ENCODE peak calls at places on chromosomes 7 and 10, in seven cellular contexts. S, P, K, R, Y, M and F are unnamed samples.

GRCh38 chr10:132560248-132560731 is 22.7 kb downstream of the INPP5A start:
- DNase-seq in P (peak; percentile 80), R (no peak), S (peak; percentile 73), M (no peak), K (peak; percentile 29), Y (peak; percentile 26), F (no peak)

GRCh38 chr10:34689053-34689452 is 126.0 kb downstream of the PARD3 start:
- DNase-seq in S (no peak), R (no peak), K (peak; percentile 71), M (no peak), Y (peak; percentile 70), P (no peak), F (no peak)

GRCh38 chr7:129989466-129989865 is 36.7 kb upstream of the UBE2H start:
- DNase-seq in R (peak; percentile 77), S (no peak), P (no peak), Y (no peak), M (no peak), K (no peak), F (no peak)

GRCh38 chr7:34208878-34209621 is 303.7 kb downstream of the BMPER start:
- DNase-seq in S (no peak), K (peak; percentile 56), P (no peak), Y (no peak), R (no peak), M (no peak), F (no peak)

GRCh38 chr7:99762680-99763327 is 21.2 kb downstream of the CYP3A4 start:
- DNase-seq in P (no peak), R (no peak), S (no peak), Y (peak; percentile 83), K (peak; percentile 25), M (no peak), F (peak; percentile 19)

GRCh38 chr10:99676435-99676834 is 17.1 kb downstream of the ENTPD7 start:
- DNase-seq in S (no peak), Y (peak; percentile 46), R (no peak), P (no peak), M (no peak), K (peak; percentile 96), F (peak; percentile 82)

GRCh38 chr7:152196391-152196790 is 170.9 kb downstream of the GALNT11 start:
- DNase-seq in Y (no peak), R (no peak), P (no peak), K (no peak), S (no peak), M (no peak), F (no peak)

GRCh38 chr7:66198461-66198860 is 6.7 kb upstream of the TPST1 start:
- DNase-seq in R (no peak), K (no peak), M (no peak), S (no peak), Y (no peak), P (no peak), F (no peak)

GRCh38 chr10:117175901-117176534 is 21.3 kb upstream of the KCNK18 start:
- DNase-seq in S (peak; percentile 68), P (peak; percentile 69), K (peak; percentile 72), R (peak; percentile 83), Y (peak; percentile 81), M (peak; percentile 87), F (peak; percentile 70)

GRCh38 chr7:157501576-157501975 is 164.8 kb downstream of the DNAJB6 start:
- DNase-seq in R (peak; percentile 17), Y (no peak), S (peak; percentile 21), K (no peak), P (no peak), M (no peak), F (no peak)

GRCh38 chr7:93228302-93228701 is 2.0 kb upstream of the HEPACAM2 start:
- DNase-seq in P (peak; percentile 82), M (peak; percentile 26), S (no peak), K (peak; percentile 66), R (no peak), Y (peak; percentile 80), F (peak; percentile 59)

GRCh38 chr10:97774811-97775294 is 3.1 kb upstream of the SFRP5 start:
- DNase-seq in S (no peak), P (no peak), R (no peak), Y (no peak), K (no peak), M (no peak), F (no peak)

GRCh38 chr7:149875396-149875795 is 1.6 kb downstream of the ATP6V0E2 start:
- DNase-seq in S (peak; percentile 30), Y (no peak), K (no peak), P (no peak), M (no peak), R (no peak), F (no peak)

GRCh38 chr10:32110790-32111189 is 54.6 kb upstream of the KIF5B start:
- DNase-seq in M (no peak), S (no peak), Y (no peak), K (no peak), R (no peak), P (no peak), F (no peak)

GRCh38 chr7:125136755-125137547 is 207.3 kb upstream of the POT1 start:
- DNase-seq in S (no peak), R (no peak), K (no peak), P (no peak), M (no peak), Y (peak; percentile 85), F (no peak)

GRCh38 chr7:96949766-96950165 is 55.6 kb upstream of the DLX6 start:
- DNase-seq in Y (peak; percentile 55), S (no peak), K (peak; percentile 40), R (no peak), M (no peak), P (no peak), F (no peak)

GRCh38 chr10:29648983-29649268 is 14.2 kb upstream of the SVIL start:
- DNase-seq in Y (peak; percentile 87), M (no peak), K (peak; percentile 28), P (no peak), R (no peak), S (peak; percentile 55), F (peak; percentile 20)

GRCh38 chr7:101905203-101905865 is 87.9 kb downstream of the CUX1 start:
- DNase-seq in K (no peak), S (no peak), R (no peak), M (no peak), Y (no peak), P (no peak), F (no peak)

GRCh38 chr7:128105228-128106022 is 74.2 kb upstream of the LRRC4 start:
- DNase-seq in S (peak; percentile 33), R (no peak), P (no peak), Y (no peak), M (no peak), K (no peak), F (no peak)

GRCh38 chr10:106395061-106395749 is 769.3 kb downstream of the SORCS1 start:
- DNase-seq in S (no peak), Y (peak; percentile 8), R (no peak), P (no peak), K (peak; percentile 40), M (no peak), F (no peak)

GRCh38 chr10:11036424-11037011 is 18.8 kb downstream of the CELF2 start:
- DNase-seq in S (no peak), K (peak; percentile 54), R (no peak), P (no peak), M (peak; percentile 25), Y (peak; percentile 76), F (peak; percentile 35)

GRCh38 chr10:129707406-129708388 is 240.7 kb downstream of the MGMT start:
- DNase-seq in P (no peak), K (peak; percentile 9), Y (peak; percentile 57), R (no peak), M (no peak), S (no peak), F (no peak)

GRCh38 chr10:104080762-104081161 is 4.9 kb downstream of the COL17A1 start:
- DNase-seq in Y (peak; percentile 55), S (no peak), K (peak; percentile 23), M (no peak), R (no peak), P (peak; percentile 39), F (peak; percentile 10)

GRCh38 chr10:79235765-79236755 is 111.2 kb upstream of the PPIF start:
- DNase-seq in K (no peak), Y (no peak), S (no peak), M (no peak), P (no peak), R (no peak), F (no peak)

GRCh38 chr7:151271699-151272355 is 23.3 kb upstream of the SMARCD3 start:
- DNase-seq in K (peak; percentile 72), Y (peak; percentile 73), R (no peak), S (peak; percentile 81), M (no peak), P (peak; percentile 13), F (no peak)

GRCh38 chr7:123709525-123709924 is 39.3 kb downstream of the WASL start:
- DNase-seq in P (no peak), K (peak; percentile 20), Y (peak; percentile 44), R (no peak), M (no peak), S (no peak), F (no peak)

GRCh38 chr7:115230882-115231508 is 309.1 kb downstream of the MDFIC start:
- DNase-seq in S (no peak), R (no peak), M (no peak), K (peak; percentile 93), Y (peak; percentile 93), P (no peak), F (peak; percentile 95)

GRCh38 chr10:122279725-122280141 is 8.6 kb downstream of the BTBD16 start:
- DNase-seq in K (peak; percentile 48), R (peak; percentile 52), P (peak; percentile 41), M (peak; percentile 71), S (no peak), Y (peak; percentile 60), F (peak; percentile 55)
- TF ChIP-seq CTCF in K (peak; percentile 72), R (peak; percentile 41), P (peak; percentile 77), M (peak; percentile 75), S (no peak), Y (peak; percentile 76), F (peak; percentile 82)

DNA sequence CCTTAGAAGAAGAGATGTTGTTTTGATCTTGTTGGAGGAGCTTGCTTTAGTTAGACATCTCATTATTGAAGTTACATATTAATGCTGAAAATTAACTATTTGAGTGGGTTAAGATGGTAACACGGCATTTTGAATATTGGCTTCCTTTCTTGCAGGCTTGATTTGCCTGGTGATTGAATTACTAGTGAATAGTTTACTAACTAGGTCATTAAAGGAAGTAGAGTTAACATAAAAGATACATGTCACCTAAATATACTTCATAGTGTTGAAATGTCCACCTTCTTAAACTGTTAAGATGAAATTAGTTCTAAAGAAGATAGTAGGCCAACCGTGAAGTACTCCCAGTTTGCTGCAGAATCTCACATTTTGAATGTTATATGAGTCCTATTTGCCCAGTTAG is 18.5 kb downstream of the MPLKIP start:
- DNase-seq in M (no peak), R (no peak), S (no peak), P (no peak), Y (no peak), K (no peak), F (no peak)
- TF ChIP-seq CTCF in M (no peak), R (no peak), S (no peak), P (no peak), Y (no peak), K (no peak), F (no peak)

GRCh38 chr7:133564484-133564883 is 311.6 kb downstream of the EXOC4 start:
- DNase-seq in Y (peak; percentile 14), P (no peak), R (no peak), M (no peak), S (no peak), K (no peak), F (no peak)
- TF ChIP-seq CTCF in Y (peak; percentile 36), P (peak; percentile 56), R (no peak), M (no peak), S (no peak), K (no peak), F (peak; percentile 74)

GRCh38 chr7:154566877-154567276 is 436.0 kb downstream of the PAXIP1 start:
- DNase-seq in K (no peak), M (no peak), R (no peak), S (no peak), P (no peak), Y (no peak), F (no peak)
- TF ChIP-seq CTCF in K (no peak), M (peak; percentile 22), R (no peak), S (no peak), P (peak; percentile 40), Y (no peak), F (no peak)

GRCh38 chr10:61795551-61795950 is 105.9 kb upstream of the ARID5B start:
- DNase-seq in S (no peak), K (no peak), R (no peak), M (no peak), P (no peak), Y (no peak), F (no peak)
- TF ChIP-seq CTCF in S (no peak), K (no peak), R (no peak), M (peak; percentile 16), P (peak; percentile 56), Y (peak; percentile 19), F (peak; percentile 52)